ENCODE peak calls at places on chromosomes 11 and 22, in four cellular contexts. D, G, M and F are unnamed samples.

GRCh38 chr11:69447786-69448185 is 33.7 kb upstream of the LINC01488 start:
- DNase-seq in D (no peak), G (no peak), M (no peak), F (no peak)

GRCh38 chr22:24964441-24964840 is 11.9 kb downstream of the KIAA1671 start:
- DNase-seq in D (no peak), G (no peak), M (no peak), F (no peak)

GRCh38 chr11:125929445-125930075 is 16.3 kb upstream of the VSIG10L2 start:
- DNase-seq in D (no peak), G (no peak), M (peak; percentile 30), F (no peak)

GRCh38 chr11:94185387-94186084 is 56.9 kb downstream of the PANX1 start:
- DNase-seq in D (no peak), G (no peak), M (peak; percentile 13), F (no peak)

GRCh38 chr11:71173709-71174108 is 78.7 kb downstream of the SHANK2 start:
- DNase-seq in D (no peak), G (no peak), M (no peak), F (no peak)

GRCh38 chr11:102347526-102348331 is 715 bp downstream of the BIRC2 start:
- DNase-seq in D (no peak), G (no peak), M (peak; percentile 47), F (peak; percentile 2)

GRCh38 chr11:121614661-121615240 is 162.0 kb upstream of the SORL1-AS1 start:
- DNase-seq in D (no peak), G (no peak), M (peak; percentile 27), F (no peak)

GRCh38 chr11:132200303-132200936 is 830.0 kb downstream of the NTM start:
- DNase-seq in D (no peak), G (no peak), M (no peak), F (no peak)

GRCh38 chr11:134040386-134041297 is 28.2 kb upstream of the JAM3 start:
- DNase-seq in D (no peak), G (no peak), M (no peak), F (no peak)

GRCh38 chr22:44437493-44438015 is 60.5 kb downstream of the RTL6 start:
- DNase-seq in D (no peak), G (no peak), M (peak; percentile 24), F (no peak)

GRCh38 chr11:39630365-39630764 is 1829.1 kb downstream of the LRRC4C start:
- DNase-seq in D (no peak), G (no peak), M (no peak), F (no peak)

GRCh38 chr11:34654491-34655334 is 33.8 kb downstream of the EHF start:
- DNase-seq in D (no peak), G (peak; percentile 44), M (peak; percentile 75), F (no peak)

GRCh38 chr11:107384136-107384535 is 73.5 kb downstream of the CWF19L2 start:
- DNase-seq in D (no peak), G (no peak), M (no peak), F (no peak)

GRCh38 chr22:36194971-36195370 is 6.6 kb downstream of the APOL4 start:
- DNase-seq in D (no peak), G (peak; percentile 40), M (peak; percentile 84), F (peak; percentile 29)

GRCh38 chr11:57464343-57465181 is 4.2 kb downstream of the RTN4RL2 start:
- DNase-seq in D (no peak), G (no peak), M (no peak), F (no peak)

GRCh38 chr11:81674211-81674610 is 1059.5 kb downstream of the FAM181B start:
- DNase-seq in D (no peak), G (no peak), M (no peak), F (no peak)

GRCh38 chr11:106409201-106409600 is 331.7 kb downstream of the AASDHPPT start:
- DNase-seq in D (no peak), G (no peak), M (no peak), F (no peak)

GRCh38 chr22:19822301-19823117 is 32.2 kb downstream of the GNB1L start:
- DNase-seq in D (peak; percentile 3), G (no peak), M (no peak), F (no peak)

GRCh38 chr11:61541568-61541967 is 33.0 kb downstream of the LRRC10B start:
- DNase-seq in D (no peak), G (no peak), M (peak; percentile 45), F (peak; percentile 26)

GRCh38 chr11:116970485-116971292 is 127.5 kb downstream of the SIK3 start:
- DNase-seq in D (no peak), G (no peak), M (no peak), F (no peak)

DNA sequence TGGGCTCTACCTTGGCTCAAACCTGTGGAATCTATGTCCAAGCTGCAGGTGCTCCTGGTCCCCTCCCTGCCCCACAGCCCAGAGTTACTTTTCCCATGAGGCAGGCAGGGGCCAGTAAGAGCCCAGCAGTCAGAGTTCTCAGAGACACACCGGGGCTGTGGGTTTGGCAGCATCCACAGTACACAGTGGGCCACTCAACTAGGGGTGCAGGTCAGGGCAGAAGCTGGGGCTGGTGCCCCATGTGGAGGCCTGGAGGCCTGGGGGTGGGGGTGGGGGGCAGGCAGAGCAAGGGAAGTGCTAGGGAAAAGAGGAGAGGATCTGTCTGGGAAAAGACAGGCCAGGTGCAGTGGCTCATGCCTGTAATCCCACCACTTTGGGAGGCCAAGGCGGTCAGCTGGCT is 2.5 kb downstream of the UPK2 start:
- DNase-seq in D (no peak), G (no peak), M (no peak), F (no peak)
- H3K4me1 ChIP-seq in D (no peaks in the 10 kb centered on the region), G (no peaks in the 10 kb centered on the region), M (no peaks in the 10 kb centered on the region), F (peaks cover 1% of the 10 kb centered on the region)

GRCh38 chr22:42928969-42929837 is 72.1 kb upstream of the ARFGAP3 start:
- DNase-seq in D (no peak), G (no peak), M (peak; percentile 43), F (no peak)

GRCh38 chr22:42929838-42930155 is 72.7 kb upstream of the ARFGAP3 start:
- DNase-seq in D (no peak), G (no peak), M (no peak), F (no peak)

GRCh38 chr22:42926768-42927167 is 69.7 kb upstream of the ARFGAP3 start:
- DNase-seq in D (no peak), G (no peak), M (no peak), F (no peak)

GRCh38 chr22:42926034-42926433 is 69.0 kb upstream of the ARFGAP3 start:
- DNase-seq in D (no peak), G (no peak), M (peak; percentile 41), F (no peak)

DNA sequence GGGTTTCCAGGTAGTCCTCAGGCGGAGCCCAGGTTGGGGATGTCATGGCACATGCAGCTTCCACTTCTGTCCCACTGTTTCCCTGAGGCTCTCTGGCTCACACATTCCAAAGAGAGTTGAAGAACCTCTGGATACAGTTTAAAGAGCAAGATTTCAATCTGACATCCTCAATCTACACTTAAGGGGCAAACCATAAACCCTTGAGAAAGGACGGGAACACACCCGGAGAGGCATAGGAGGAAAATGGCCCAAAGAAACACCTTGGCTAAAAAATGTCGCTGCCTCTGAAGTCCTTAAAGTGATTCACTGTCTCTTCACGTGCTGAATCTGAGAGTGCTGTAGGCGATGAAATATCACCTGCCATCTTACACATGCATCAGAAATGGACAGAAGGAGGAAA is 70.9 kb upstream of the ARFGAP3 start:
- DNase-seq in D (no peak), G (no peak), M (no peak), F (no peak)
- H3K4me3 ChIP-seq in D (no peak overlapping the region), G (no peak overlapping the region), M (no peak overlapping the region), F (no peak overlapping the region)

GRCh38 chr11:23570828-23571227 is 710.6 kb upstream of the CCDC179 start:
- DNase-seq in D (no peak), G (no peak), M (no peak), F (no peak)
- H3K27ac ChIP-seq in D (no peak overlapping the region), G (no peak overlapping the region), M (no peak overlapping the region), F (no peak overlapping the region)

DNA sequence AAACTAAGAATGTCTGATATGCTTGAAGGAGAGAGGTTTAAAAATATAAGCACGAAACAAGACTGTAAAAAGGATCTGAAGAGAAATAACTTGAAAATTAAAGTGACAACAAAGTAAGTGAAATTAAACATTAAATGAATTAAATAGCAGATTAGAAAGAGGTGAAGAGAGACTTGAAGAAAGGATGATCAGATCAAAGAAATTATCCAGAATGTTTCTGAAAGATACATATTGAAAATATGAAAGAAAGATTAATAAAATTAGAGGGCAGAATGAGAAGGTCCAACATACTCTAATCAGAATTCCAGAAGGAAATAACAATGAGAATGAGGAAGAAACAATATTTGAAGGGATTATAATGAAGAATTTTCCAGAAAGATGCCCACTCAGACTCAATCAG is 151.1 kb downstream of the FAM76B start:
- DNase-seq in D (no peak), G (no peak), M (no peak), F (no peak)
- H3K4me1 ChIP-seq in D (no peaks in the 10 kb centered on the region), G (no peaks in the 10 kb centered on the region), M (no peaks in the 10 kb centered on the region), F (no peaks in the 10 kb centered on the region)